ENCODE peak calls at places on chromosomes 11 and 22, in six cellular contexts. S, R, J, Y, L and C are unnamed samples.

GRCh38 chr11:35976434-35976833 is 32.6 kb downstream of the LDLRAD3 start:
- DNase-seq in Y (no peak), J (no peak), L (no peak), S (no peak), R (no peak), C (no peak)

GRCh38 chr11:1920909-1921575 is 1.5 kb downstream of the TNNT3 start:
- DNase-seq in J (no peak), R (no peak), Y (no peak), S (no peak), L (no peak), C (no peak)

GRCh38 chr11:63858628-63859550 is 20.0 kb downstream of the MARK2 start:
- DNase-seq in S (no peak), R (no peak), L (no peak), J (no peak), Y (no peak), C (no peak)

GRCh38 chr11:70816156-70816678 is 417.9 kb downstream of the CTTN start:
- DNase-seq in R (no peak), J (no peak), L (no peak), S (no peak), Y (no peak), C (no peak)

GRCh38 chr11:114216804-114217195 is 79.4 kb upstream of the NNMT start:
- DNase-seq in L (no peak), R (no peak), J (no peak), S (no peak), Y (no peak), C (no peak)

GRCh38 chr11:112620621-112621394 is 340.4 kb upstream of the NCAM1 start:
- DNase-seq in Y (no peak), R (no peak), J (no peak), L (no peak), S (no peak), C (no peak)

GRCh38 chr22:50269573-50270301 is 443 bp downstream of the MAPK11 start:
- DNase-seq in Y (peak; percentile 30), R (no peak), S (no peak), L (peak; percentile 44), J (peak; percentile 47), C (peak; percentile 22)

GRCh38 chr11:95524328-95525036 is 265.1 kb downstream of the FAM76B start:
- DNase-seq in L (no peak), R (no peak), J (no peak), Y (no peak), S (no peak), C (no peak)

GRCh38 chr22:40342521-40342920 is 3.8 kb upstream of the ADSL start:
- DNase-seq in R (no peak), J (no peak), S (no peak), L (no peak), Y (no peak), C (no peak)

GRCh38 chr11:44804449-44805151 is 77.8 kb downstream of the TSPAN18 start:
- DNase-seq in Y (no peak), R (no peak), S (no peak), L (no peak), J (no peak), C (no peak)